ENCODE peak calls at places on chromosome 16, in ten cellular contexts. H is skeletal muscle cell, R is colonic mucosa, W is sigmoid colon, P is cardiac fibroblast, I is adrenal gland, C is GM23248, Q is bronchial epithelial cell, J is thoracic aorta, O is PC-9. E is an unnamed sample.

GRCh38 chr16:5537347-5537746 is 439.8 kb upstream of the EEF2KMT start:
- DNase-seq in H (no peak), C (no peak), P (no peak), Q (no peak), O (no peak), I (no peak), J (no peak), R (no peak), W (no peak), E (no peak)

GRCh38 chr16:73056383-73056782 is 8.5 kb upstream of the ZFHX3 start:
- DNase-seq in I (no peak), O (no peak), H (no peak), Q (no peak), W (no peak), P (peak; percentile 39), C (no peak), J (no peak), R (no peak), E (no peak)

GRCh38 chr16:35691057-35691456 is 2231.6 kb downstream of the TP53TG3F start:
- DNase-seq in Q (no peak), I (no peak), W (no peak), H (no peak), P (no peak), C (no peak), R (no peak), J (no peak), O (no peak), E (no peak)

GRCh38 chr16:57959804-57960203 is 11.1 kb downstream of the CNGB1 start:
- DNase-seq in H (no peak), P (no peak), R (no peak), J (no peak), I (no peak), C (no peak), W (no peak), O (no peak), Q (no peak), E (no peak)

GRCh38 chr16:83843657-83844056 is 35.9 kb downstream of the HSBP1 start:
- DNase-seq in C (no peak), I (no peak), P (no peak), W (peak; percentile 54), O (no peak), R (no peak), J (no peak), H (no peak), Q (no peak), E (no peak)

GRCh38 chr16:5379948-5380347 is 282.4 kb upstream of the EEF2KMT start:
- DNase-seq in P (no peak), J (no peak), Q (no peak), R (no peak), C (no peak), W (no peak), O (no peak), H (no peak), I (no peak), E (no peak)

GRCh38 chr16:74169687-74170522 is 126.7 kb upstream of the PSMD7 start:
- DNase-seq in J (no peak), C (peak; percentile 14), O (no peak), Q (peak; percentile 4), W (no peak), H (no peak), R (peak; percentile 20), P (peak; percentile 33), I (no peak), E (no peak)

GRCh38 chr16:65745-66144 is 6.7 kb downstream of the RHBDF1 start:
- DNase-seq in P (peak; percentile 74), C (peak; percentile 88), R (peak; percentile 85), Q (peak; percentile 48), O (peak; percentile 89), I (peak; percentile 92), J (peak; percentile 61), H (no peak), W (peak; percentile 90), E (peak; percentile 98)

DNA sequence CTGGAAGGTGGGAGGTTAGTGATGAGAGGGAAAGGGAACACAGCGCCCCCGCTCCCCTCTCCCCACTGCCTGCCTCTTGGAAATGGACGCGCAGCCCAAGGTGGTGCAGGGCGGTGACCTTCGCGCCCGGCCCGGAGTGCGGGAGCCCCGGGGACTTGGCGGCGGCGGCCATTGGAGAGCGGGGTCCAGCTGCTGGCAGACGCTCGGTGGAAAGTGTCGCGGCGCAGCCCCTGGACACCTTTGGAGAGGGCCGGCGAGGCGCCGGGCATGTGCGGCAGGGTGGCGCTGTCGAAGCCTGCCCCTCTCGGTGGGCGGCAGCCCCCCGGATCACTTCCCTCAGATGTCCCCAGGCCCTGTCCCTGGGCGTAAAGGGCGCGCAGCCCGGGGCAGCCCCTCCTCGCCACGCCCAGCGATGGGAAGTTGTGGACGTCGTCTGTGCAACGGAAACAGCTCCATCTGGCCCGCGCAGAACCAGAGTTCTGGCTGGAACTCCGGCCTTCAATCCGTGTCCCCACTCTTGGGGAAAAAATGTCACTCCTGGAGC is 16.7 kb downstream of the SALL1 start:
- DNase-seq in J (no peak), W (no peak), Q (no peak), H (no peak), R (no peak), I (no peak), P (no peak), C (peak; percentile 34), O (no peak), E (peak; percentile 77)
- H3K4me3 ChIP-seq in J (no peak overlapping the region), W (no peak overlapping the region), Q (no peak overlapping the region), H (peak overlapping the region; percentile 32), R (no peak overlapping the region), I (no peak overlapping the region), P (no peak overlapping the region), C (peak overlapping the region; percentile 67), O (no peak overlapping the region), E (peak overlapping the region; percentile 64)

GRCh38 chr16:11306381-11306780 is 25.3 kb upstream of the PRM1 start:
- DNase-seq in J (no peak), R (no peak), I (no peak), W (no peak), C (no peak), Q (no peak), O (no peak), P (no peak), H (no peak), E (no peak)

GRCh38 chr16:11302977-11303376 is 21.8 kb upstream of the PRM1 start:
- DNase-seq in R (no peak), J (no peak), O (no peak), C (no peak), Q (peak; percentile 51), I (no peak), P (no peak), W (no peak), H (no peak), E (no peak)

GRCh38 chr16:11300560-11300892 is 19.4 kb upstream of the PRM1 start:
- DNase-seq in R (no peak), H (no peak), C (no peak), O (no peak), I (no peak), Q (no peak), W (no peak), J (no peak), P (no peak), E (no peak)

GRCh38 chr16:11301645-11302513 is 20.7 kb upstream of the PRM1 start:
- DNase-seq in H (no peak), P (no peak), R (no peak), W (no peak), C (peak; percentile 7), I (no peak), J (no peak), O (no peak), Q (no peak), E (no peak)

DNA sequence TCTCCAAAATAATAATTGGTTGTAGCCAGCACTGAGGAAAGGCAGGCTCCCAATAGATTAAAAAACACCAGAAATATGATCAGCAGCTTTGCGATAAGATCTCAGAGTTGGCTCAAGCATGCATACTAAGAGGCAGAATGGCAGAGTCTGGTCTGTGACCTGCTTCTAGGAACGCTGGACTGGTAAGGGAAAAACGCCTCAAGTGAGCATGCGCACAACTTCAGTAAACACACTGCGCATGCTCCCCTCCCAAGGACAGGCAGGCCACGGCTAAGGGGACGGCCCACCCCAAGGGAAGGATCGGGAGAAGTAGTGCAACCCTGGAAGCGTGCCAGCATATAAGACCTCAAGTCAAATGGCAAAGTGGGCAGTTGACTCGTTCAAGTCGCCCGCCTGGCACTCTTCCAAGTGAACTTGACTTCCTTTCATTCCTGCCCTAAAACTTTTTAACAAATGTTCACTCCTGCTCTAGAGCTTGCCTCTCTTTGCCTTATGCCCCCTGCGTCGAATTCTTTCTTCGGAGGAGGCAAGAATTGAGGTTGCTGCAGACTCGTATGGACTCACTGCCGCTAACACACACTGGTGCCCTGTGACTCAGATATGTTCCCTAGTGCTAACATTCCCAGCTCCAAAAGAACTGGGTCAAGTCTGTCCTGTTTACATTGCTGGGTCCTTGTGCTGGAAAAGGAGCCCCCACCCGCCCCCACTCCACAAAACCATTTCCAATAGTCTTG is 22.4 kb upstream of the PRM1 start:
- DNase-seq in P (no peak), J (no peak), Q (peak; percentile 67), R (no peak), O (peak; percentile 91), W (no peak), C (no peak), H (no peak), I (peak; percentile 50), E (no peak)
- H3K4me3 ChIP-seq in P (no peak overlapping the region), J (no peak overlapping the region), Q (peak overlapping the region; percentile 15), R (no peak overlapping the region), O (peak overlapping the region; percentile 47), W (no peak overlapping the region), C (no peak overlapping the region), H (no peak overlapping the region), I (no peak overlapping the region), E (no peak overlapping the region)

GRCh38 chr16:56618138-56618537 is 7.4 kb upstream of the MT1E start:
- DNase-seq in P (no peak), I (no peak), H (no peak), W (no peak), J (no peak), Q (no peak), O (no peak), C (no peak), R (no peak), E (no peak)

GRCh38 chr16:56616608-56617211 is 8.3 kb downstream of the MT2A start:
- DNase-seq in J (no peak), O (no peak), Q (no peak), H (no peak), W (no peak), R (no peak), C (no peak), I (no peak), P (no peak), E (no peak)

GRCh38 chr16:56615353-56615752 is 7.0 kb downstream of the MT2A start:
- DNase-seq in W (no peak), H (no peak), R (no peak), J (no peak), C (peak; percentile 72), I (no peak), O (no peak), Q (peak; percentile 89), P (peak; percentile 71), E (no peak)

GRCh38 chr16:56614549-56614991 is 6.2 kb downstream of the MT2A start:
- DNase-seq in R (no peak), O (no peak), J (no peak), C (peak; percentile 74), Q (peak; percentile 92), W (no peak), I (no peak), H (no peak), P (peak; percentile 82), E (no peak)

DNA sequence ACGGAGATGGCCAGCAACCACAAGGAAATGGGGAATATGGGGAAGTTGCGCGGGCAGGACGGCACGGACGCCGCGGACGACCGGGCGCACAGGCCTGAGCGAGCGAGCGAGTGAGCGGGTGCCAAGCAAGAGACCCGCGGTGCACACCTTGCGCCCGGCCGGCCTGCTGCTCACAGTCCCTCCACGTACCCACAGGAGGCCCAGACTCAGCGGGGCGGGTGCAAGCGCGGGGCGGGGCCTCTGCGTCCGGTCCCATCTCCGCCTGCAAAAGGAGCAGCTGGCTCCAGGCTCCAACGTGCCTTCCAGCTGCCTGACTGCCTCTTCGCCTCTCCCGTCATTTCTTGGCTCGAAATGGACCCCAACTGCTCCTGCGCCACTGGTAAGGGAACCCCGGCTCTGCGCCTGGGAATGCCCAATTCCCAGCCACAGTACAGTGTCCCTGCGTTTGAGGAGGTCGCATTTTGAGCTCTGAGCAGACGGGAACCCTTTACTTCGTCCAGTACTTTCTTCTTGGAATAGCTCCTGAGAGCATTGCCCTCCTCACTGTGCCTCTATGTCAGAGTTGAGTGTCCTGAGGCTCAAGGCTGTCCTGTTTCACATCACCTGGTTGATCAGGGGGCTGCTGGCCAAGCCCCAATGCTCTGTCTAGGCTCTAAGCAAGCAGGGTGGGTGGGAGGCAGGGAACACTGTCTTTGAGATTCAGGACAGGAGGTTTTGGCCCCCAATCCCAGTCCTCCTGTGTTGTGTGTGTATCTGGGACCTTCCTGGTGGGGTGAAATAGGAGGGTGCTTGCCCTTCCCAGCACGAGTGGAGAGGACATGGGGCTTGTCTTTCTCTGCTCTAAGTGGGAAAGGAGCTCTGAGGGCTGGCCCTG is 8.1 kb upstream of the MT1E start:
- DNase-seq in P (peak; percentile 78), H (no peak), J (no peak), C (peak; percentile 88), R (peak; percentile 85), I (peak; percentile 68), W (peak; percentile 92), Q (peak; percentile 56), O (no peak), E (no peak)
- H3K4me3 ChIP-seq in P (peak overlapping the region; percentile 60), H (peak overlapping the region; percentile 44), J (peak overlapping the region; percentile 62), C (peak overlapping the region; percentile 68), R (peak overlapping the region; percentile 30), I (no peak overlapping the region), W (no peak overlapping the region), Q (peak overlapping the region; percentile 32), O (no peak overlapping the region), E (peak overlapping the region; percentile 37)

GRCh38 chr16:30371248-30371816 is 1.0 kb upstream of the TBC1D10B start:
- DNase-seq in O (no peak), R (no peak), C (no peak), J (no peak), Q (no peak), P (no peak), I (no peak), W (no peak), H (no peak), E (no peak)

GRCh38 chr16:30368792-30369090 is 1.6 kb downstream of the TBC1D10B start:
- DNase-seq in R (no peak), O (no peak), I (no peak), W (no peak), C (no peak), J (no peak), P (no peak), Q (no peak), H (no peak), E (no peak)

GRCh38 chr16:30370444-30371247 is at the start of gene TBC1D10B:
- DNase-seq in C (peak; percentile 99), H (peak; percentile 100), P (peak; percentile 100), O (peak; percentile 100), I (peak; percentile 99), J (peak; percentile 97), W (peak; percentile 100), Q (peak; percentile 100), R (peak; percentile 100), E (peak; percentile 97)

GRCh38 chr16:30369091-30369937 is 980 bp downstream of the TBC1D10B start:
- DNase-seq in R (peak; percentile 38), P (peak; percentile 23), J (no peak), Q (no peak), C (peak; percentile 54), I (peak; percentile 62), O (peak; percentile 13), W (peak; percentile 75), H (no peak), E (no peak)

DNA sequence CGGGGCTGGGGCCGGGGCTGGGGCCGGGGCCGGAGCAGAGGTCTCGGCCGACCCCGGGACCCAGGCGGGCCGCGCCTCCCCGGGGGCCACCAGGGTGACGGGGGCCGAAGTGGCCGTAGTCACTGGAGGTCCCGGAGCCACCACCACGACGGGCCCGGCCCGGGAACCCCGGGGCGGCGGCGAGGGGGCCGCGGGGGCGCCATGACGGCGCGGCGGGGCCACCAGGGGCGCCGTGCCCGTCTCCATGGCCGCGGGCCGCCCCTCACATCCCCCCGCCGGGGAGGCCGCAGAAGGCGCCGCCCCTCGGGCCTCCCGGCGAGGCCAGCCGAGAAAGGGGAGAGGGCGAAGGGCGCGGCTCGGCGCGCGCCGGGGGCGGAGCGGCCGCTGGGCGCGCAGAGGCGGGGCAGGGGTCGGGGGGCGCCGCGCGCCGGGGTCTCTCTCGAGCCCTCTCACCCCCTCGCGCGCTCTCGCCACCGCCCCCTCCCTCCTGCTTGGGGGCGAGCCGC is 303 bp downstream of the TBC1D10B start:
- DNase-seq in P (no peak), C (no peak), O (no peak), I (no peak), J (no peak), Q (no peak), W (no peak), H (no peak), R (no peak), E (no peak)
- H3K4me3 ChIP-seq in P (peak overlapping the region; percentile 87), C (peak overlapping the region; percentile 94), O (peak overlapping the region; percentile 75), I (peak overlapping the region; percentile 38), J (peak overlapping the region; percentile 93), Q (peak overlapping the region; percentile 66), W (peak overlapping the region; percentile 62), H (peak overlapping the region; percentile 89), R (peak overlapping the region; percentile 73), E (peak overlapping the region; percentile 56)